ENCODE peak calls at places on chromosomes 16 and 17, in seven cellular contexts. One of them, this sample, is unnamed.

GRCh38 chr16:86040496-86040895 is 141.5 kb downstream of the IRF8 start:
- DNase-seq in stimulated activated CD4-positive, alpha-beta T cell treated with anti-CD3 and anti-CD28 coated beads, Interleukin-1b, Interleukin-23, amount 100 ng/mL, for 24 hours: no peak
- DNase-seq in LHCN-M2: no peak
- DNase-seq in stimulated activated naive B cell treated with anti-CD40 and anti-IgM and Interleukin-4, amounts not matched to agents 10 μg/mL and 1 μg/mL and 100 μg/mL, for 72 hours: no peak
- DNase-seq in SK-MEL-5: no peak
- DNase-seq in hepatocyte: no peak
- DNase-seq in heart right ventricle: no peak
- DNase-seq in this sample: no peak

GRCh38 chr16:30902070-30902972 is 5.9 kb downstream of the CTF1 start:
- DNase-seq in stimulated activated CD4-positive, alpha-beta T cell treated with anti-CD3 and anti-CD28 coated beads, Interleukin-1b, Interleukin-23, amount 100 ng/mL, for 24 hours: no peak
- DNase-seq in SK-MEL-5: peak; percentile 50
- DNase-seq in stimulated activated naive B cell treated with anti-CD40 and anti-IgM and Interleukin-4, amounts not matched to agents 10 μg/mL and 1 μg/mL and 100 μg/mL, for 72 hours: peak; percentile 51
- DNase-seq in heart right ventricle: peak; percentile 62
- DNase-seq in LHCN-M2: peak; percentile 50
- DNase-seq in hepatocyte: peak; percentile 90
- DNase-seq in this sample: peak; percentile 87

GRCh38 chr16:85056211-85056748 is 28.7 kb downstream of the KIAA0513 start:
- DNase-seq in LHCN-M2: peak; percentile 22
- DNase-seq in heart right ventricle: no peak
- DNase-seq in SK-MEL-5: peak; percentile 7
- DNase-seq in stimulated activated CD4-positive, alpha-beta T cell treated with anti-CD3 and anti-CD28 coated beads, Interleukin-1b, Interleukin-23, amount 100 ng/mL, for 24 hours: no peak
- DNase-seq in stimulated activated naive B cell treated with anti-CD40 and anti-IgM and Interleukin-4, amounts not matched to agents 10 μg/mL and 1 μg/mL and 100 μg/mL, for 72 hours: no peak
- DNase-seq in hepatocyte: no peak
- DNase-seq in this sample: peak; percentile 51

GRCh38 chr16:54482892-54483574 is 196.4 kb upstream of the IRX3 start:
- DNase-seq in heart right ventricle: peak; percentile 54
- DNase-seq in LHCN-M2: no peak
- DNase-seq in stimulated activated CD4-positive, alpha-beta T cell treated with anti-CD3 and anti-CD28 coated beads, Interleukin-1b, Interleukin-23, amount 100 ng/mL, for 24 hours: no peak
- DNase-seq in stimulated activated naive B cell treated with anti-CD40 and anti-IgM and Interleukin-4, amounts not matched to agents 10 μg/mL and 1 μg/mL and 100 μg/mL, for 72 hours: no peak
- DNase-seq in SK-MEL-5: no peak
- DNase-seq in hepatocyte: no peak
- DNase-seq in this sample: no peak

GRCh38 chr17:17663160-17664072 is 17.8 kb upstream of the RAI1 start:
- DNase-seq in heart right ventricle: no peak
- DNase-seq in stimulated activated CD4-positive, alpha-beta T cell treated with anti-CD3 and anti-CD28 coated beads, Interleukin-1b, Interleukin-23, amount 100 ng/mL, for 24 hours: peak; percentile 26
- DNase-seq in LHCN-M2: peak; percentile 93
- DNase-seq in hepatocyte: peak; percentile 92
- DNase-seq in stimulated activated naive B cell treated with anti-CD40 and anti-IgM and Interleukin-4, amounts not matched to agents 10 μg/mL and 1 μg/mL and 100 μg/mL, for 72 hours: peak; percentile 63
- DNase-seq in SK-MEL-5: peak; percentile 48
- DNase-seq in this sample: peak; percentile 56

GRCh38 chr17:42414782-42415409 is 8.2 kb downstream of the CAVIN1 start:
- DNase-seq in stimulated activated CD4-positive, alpha-beta T cell treated with anti-CD3 and anti-CD28 coated beads, Interleukin-1b, Interleukin-23, amount 100 ng/mL, for 24 hours: peak; percentile 21
- DNase-seq in hepatocyte: no peak
- DNase-seq in LHCN-M2: no peak
- DNase-seq in heart right ventricle: no peak
- DNase-seq in SK-MEL-5: no peak
- DNase-seq in stimulated activated naive B cell treated with anti-CD40 and anti-IgM and Interleukin-4, amounts not matched to agents 10 μg/mL and 1 μg/mL and 100 μg/mL, for 72 hours: peak; percentile 33
- DNase-seq in this sample: peak; percentile 48

GRCh38 chr17:69018022-69018615 is 42.6 kb downstream of the ABCA9 start:
- DNase-seq in stimulated activated naive B cell treated with anti-CD40 and anti-IgM and Interleukin-4, amounts not matched to agents 10 μg/mL and 1 μg/mL and 100 μg/mL, for 72 hours: no peak
- DNase-seq in LHCN-M2: no peak
- DNase-seq in SK-MEL-5: no peak
- DNase-seq in stimulated activated CD4-positive, alpha-beta T cell treated with anti-CD3 and anti-CD28 coated beads, Interleukin-1b, Interleukin-23, amount 100 ng/mL, for 24 hours: no peak
- DNase-seq in hepatocyte: no peak
- DNase-seq in heart right ventricle: no peak
- DNase-seq in this sample: no peak

GRCh38 chr16:48050871-48051270 is 104.9 kb downstream of the ABCC12 start:
- DNase-seq in SK-MEL-5: no peak
- DNase-seq in stimulated activated naive B cell treated with anti-CD40 and anti-IgM and Interleukin-4, amounts not matched to agents 10 μg/mL and 1 μg/mL and 100 μg/mL, for 72 hours: no peak
- DNase-seq in stimulated activated CD4-positive, alpha-beta T cell treated with anti-CD3 and anti-CD28 coated beads, Interleukin-1b, Interleukin-23, amount 100 ng/mL, for 24 hours: no peak
- DNase-seq in hepatocyte: no peak
- DNase-seq in heart right ventricle: no peak
- DNase-seq in LHCN-M2: no peak
- DNase-seq in this sample: no peak

GRCh38 chr16:13968835-13969234 is 48.9 kb downstream of the ERCC4 start:
- DNase-seq in SK-MEL-5: no peak
- DNase-seq in heart right ventricle: no peak
- DNase-seq in stimulated activated naive B cell treated with anti-CD40 and anti-IgM and Interleukin-4, amounts not matched to agents 10 μg/mL and 1 μg/mL and 100 μg/mL, for 72 hours: no peak
- DNase-seq in LHCN-M2: no peak
- DNase-seq in hepatocyte: no peak
- DNase-seq in stimulated activated CD4-positive, alpha-beta T cell treated with anti-CD3 and anti-CD28 coated beads, Interleukin-1b, Interleukin-23, amount 100 ng/mL, for 24 hours: no peak
- DNase-seq in this sample: no peak

GRCh38 chr17:8345951-8346665 is 6.5 kb downstream of the ODF4 start:
- DNase-seq in hepatocyte: no peak
- DNase-seq in SK-MEL-5: no peak
- DNase-seq in stimulated activated CD4-positive, alpha-beta T cell treated with anti-CD3 and anti-CD28 coated beads, Interleukin-1b, Interleukin-23, amount 100 ng/mL, for 24 hours: no peak
- DNase-seq in LHCN-M2: no peak
- DNase-seq in stimulated activated naive B cell treated with anti-CD40 and anti-IgM and Interleukin-4, amounts not matched to agents 10 μg/mL and 1 μg/mL and 100 μg/mL, for 72 hours: no peak
- DNase-seq in heart right ventricle: no peak
- DNase-seq in this sample: no peak

GRCh38 chr17:70653850-70654249 is 484.5 kb downstream of the KCNJ2 start:
- DNase-seq in SK-MEL-5: no peak
- DNase-seq in hepatocyte: no peak
- DNase-seq in heart right ventricle: no peak
- DNase-seq in LHCN-M2: no peak
- DNase-seq in stimulated activated CD4-positive, alpha-beta T cell treated with anti-CD3 and anti-CD28 coated beads, Interleukin-1b, Interleukin-23, amount 100 ng/mL, for 24 hours: no peak
- DNase-seq in stimulated activated naive B cell treated with anti-CD40 and anti-IgM and Interleukin-4, amounts not matched to agents 10 μg/mL and 1 μg/mL and 100 μg/mL, for 72 hours: no peak
- DNase-seq in this sample: no peak

GRCh38 chr16:31274831-31275816 is 15.3 kb downstream of the ITGAM start:
- DNase-seq in SK-MEL-5: no peak
- DNase-seq in hepatocyte: no peak
- DNase-seq in heart right ventricle: no peak
- DNase-seq in stimulated activated CD4-positive, alpha-beta T cell treated with anti-CD3 and anti-CD28 coated beads, Interleukin-1b, Interleukin-23, amount 100 ng/mL, for 24 hours: no peak
- DNase-seq in stimulated activated naive B cell treated with anti-CD40 and anti-IgM and Interleukin-4, amounts not matched to agents 10 μg/mL and 1 μg/mL and 100 μg/mL, for 72 hours: no peak
- DNase-seq in LHCN-M2: no peak
- DNase-seq in this sample: no peak

GRCh38 chr17:81825841-81826471 is 7.1 kb downstream of the MCRIP1 start:
- DNase-seq in stimulated activated CD4-positive, alpha-beta T cell treated with anti-CD3 and anti-CD28 coated beads, Interleukin-1b, Interleukin-23, amount 100 ng/mL, for 24 hours: no peak
- DNase-seq in SK-MEL-5: no peak
- DNase-seq in heart right ventricle: no peak
- DNase-seq in hepatocyte: no peak
- DNase-seq in stimulated activated naive B cell treated with anti-CD40 and anti-IgM and Interleukin-4, amounts not matched to agents 10 μg/mL and 1 μg/mL and 100 μg/mL, for 72 hours: no peak
- DNase-seq in LHCN-M2: no peak
- DNase-seq in this sample: no peak

GRCh38 chr16:78177218-78177617 is 77.8 kb downstream of the WWOX start:
- DNase-seq in LHCN-M2: no peak
- DNase-seq in stimulated activated CD4-positive, alpha-beta T cell treated with anti-CD3 and anti-CD28 coated beads, Interleukin-1b, Interleukin-23, amount 100 ng/mL, for 24 hours: no peak
- DNase-seq in SK-MEL-5: no peak
- DNase-seq in stimulated activated naive B cell treated with anti-CD40 and anti-IgM and Interleukin-4, amounts not matched to agents 10 μg/mL and 1 μg/mL and 100 μg/mL, for 72 hours: no peak
- DNase-seq in hepatocyte: no peak
- DNase-seq in heart right ventricle: no peak
- DNase-seq in this sample: no peak

GRCh38 chr17:63550816-63551639 is 751 bp downstream of the DCAF7 start:
- DNase-seq in LHCN-M2: peak; percentile 25
- DNase-seq in stimulated activated CD4-positive, alpha-beta T cell treated with anti-CD3 and anti-CD28 coated beads, Interleukin-1b, Interleukin-23, amount 100 ng/mL, for 24 hours: no peak
- DNase-seq in stimulated activated naive B cell treated with anti-CD40 and anti-IgM and Interleukin-4, amounts not matched to agents 10 μg/mL and 1 μg/mL and 100 μg/mL, for 72 hours: no peak
- DNase-seq in hepatocyte: peak; percentile 59
- DNase-seq in SK-MEL-5: peak; percentile 57
- DNase-seq in heart right ventricle: no peak
- DNase-seq in this sample: no peak

GRCh38 chr16:50021509-50021908 is 3.5 kb upstream of the CNEP1R1 start:
- DNase-seq in heart right ventricle: no peak
- DNase-seq in LHCN-M2: peak; percentile 19
- DNase-seq in stimulated activated CD4-positive, alpha-beta T cell treated with anti-CD3 and anti-CD28 coated beads, Interleukin-1b, Interleukin-23, amount 100 ng/mL, for 24 hours: no peak
- DNase-seq in SK-MEL-5: peak; percentile 42
- DNase-seq in stimulated activated naive B cell treated with anti-CD40 and anti-IgM and Interleukin-4, amounts not matched to agents 10 μg/mL and 1 μg/mL and 100 μg/mL, for 72 hours: no peak
- DNase-seq in hepatocyte: peak; percentile 27
- DNase-seq in this sample: no peak

GRCh38 chr17:55269894-55270293 is 5.1 kb downstream of the HLF start:
- DNase-seq in heart right ventricle: no peak
- DNase-seq in hepatocyte: no peak
- DNase-seq in LHCN-M2: no peak
- DNase-seq in stimulated activated naive B cell treated with anti-CD40 and anti-IgM and Interleukin-4, amounts not matched to agents 10 μg/mL and 1 μg/mL and 100 μg/mL, for 72 hours: no peak
- DNase-seq in SK-MEL-5: no peak
- DNase-seq in stimulated activated CD4-positive, alpha-beta T cell treated with anti-CD3 and anti-CD28 coated beads, Interleukin-1b, Interleukin-23, amount 100 ng/mL, for 24 hours: no peak
- DNase-seq in this sample: no peak

GRCh38 chr17:57251211-57251787 is 5.0 kb upstream of the MSI2 start:
- DNase-seq in heart right ventricle: no peak
- DNase-seq in stimulated activated CD4-positive, alpha-beta T cell treated with anti-CD3 and anti-CD28 coated beads, Interleukin-1b, Interleukin-23, amount 100 ng/mL, for 24 hours: no peak
- DNase-seq in hepatocyte: no peak
- DNase-seq in stimulated activated naive B cell treated with anti-CD40 and anti-IgM and Interleukin-4, amounts not matched to agents 10 μg/mL and 1 μg/mL and 100 μg/mL, for 72 hours: no peak
- DNase-seq in LHCN-M2: no peak
- DNase-seq in SK-MEL-5: no peak
- DNase-seq in this sample: no peak

This sample was measured in Right ventricle myocardium superior.